ENCODE peak calls at places on chromosomes 7 and 10, in seven cellular contexts. S is lower leg skin; Y is stimulated activated CD4-positive, alpha-beta T cell treated with anti-CD3 and anti-CD28 coated beads, Interleukin-1b, Interleukin-23, amount 100 ng/mL, for 24 hours; D is NCI-H1092; P is neural crest cell; M is C1 segment of cervical spinal cord; L is fibroblast of the conjunctiva. V is an unnamed sample.

GRCh38 chr7:154871483-154871882 is 131.4 kb downstream of the PAXIP1 start:
- DNase-seq in S (no peak), Y (no peak), D (no peak), P (no peak), M (no peak), L (no peak), V (no peak)

GRCh38 chr7:108147031-108147563 is 16.9 kb upstream of the LAMB4 start:
- DNase-seq in S (no peak), Y (no peak), D (peak), P (no peak), M (no peak), L (no peak), V (no peak)

GRCh38 chr10:50990568-50991495 is 83.5 kb upstream of the PRKG1 start:
- DNase-seq in S (no peak), Y (no peak), D (no peak), P (no peak), M (no peak), L (peak), V (peak)

GRCh38 chr10:31004611-31005193 is 27.0 kb downstream of the ZNF438 start:
- DNase-seq in S (no peak), Y (no peak), D (no peak), P (no peak), M (no peak), L (peak), V (no peak)

GRCh38 chr10:15744217-15744865 is 24.6 kb upstream of the ITGA8 start:
- DNase-seq in S (peak), Y (peak), D (no peak), P (peak), M (no peak), L (peak), V (peak)

GRCh38 chr7:144529269-144529926 is 125.9 kb upstream of the NOBOX start:
- DNase-seq in S (no peak), Y (no peak), D (no peak), P (no peak), M (no peak), L (no peak), V (no peak)

GRCh38 chr7:18400281-18400680 is 95.3 kb upstream of the HDAC9 start:
- DNase-seq in S (no peak), Y (no peak), D (no peak), P (no peak), M (no peak), L (peak), V (no peak)

GRCh38 chr7:116708248-116708647 is 36.3 kb downstream of the MET start:
- DNase-seq in S (no peak), Y (no peak), D (no peak), P (no peak), M (no peak), L (no peak), V (no peak)

GRCh38 chr7:55078465-55079372 is 59.9 kb downstream of the EGFR start:
- DNase-seq in S (no peak), Y (no peak), D (no peak), P (no peak), M (no peak), L (no peak), V (no peak)

GRCh38 chr10:10831085-10831484 is 186.6 kb upstream of the CELF2 start:
- DNase-seq in S (peak), Y (no peak), D (no peak), P (no peak), M (no peak), L (peak), V (peak)

GRCh38 chr7:97120713-97121457 is 3.4 kb downstream of the SDHAF3 start:
- DNase-seq in S (no peak), Y (no peak), D (no peak), P (no peak), M (no peak), L (no peak), V (no peak)

GRCh38 chr7:150421831-150422230 is 28.6 kb upstream of the GIMAP8 start:
- DNase-seq in S (no peak), Y (no peak), D (no peak), P (no peak), M (no peak), L (no peak), V (no peak)

GRCh38 chr7:74193054-74193453 is 16.8 kb upstream of the LAT2 start:
- DNase-seq in S (no peak), Y (no peak), D (no peak), P (no peak), M (no peak), L (no peak), V (no peak)

GRCh38 chr10:32332299-32332750 is 14.6 kb downstream of the EPC1 start:
- DNase-seq in S (no peak), Y (peak), D (no peak), P (no peak), M (no peak), L (no peak), V (no peak)

GRCh38 chr7:22052221-22052639 is 106.5 kb upstream of the CDCA7L start:
- DNase-seq in S (no peak), Y (no peak), D (no peak), P (no peak), M (no peak), L (no peak), V (no peak)

GRCh38 chr7:134593530-134594392 is 44.9 kb downstream of the AKR1B15 start:
- DNase-seq in S (peak), Y (no peak), D (no peak), P (no peak), M (peak), L (peak), V (peak)

GRCh38 chr7:132557489-132558044 is 18.7 kb downstream of the PLXNA4 start:
- DNase-seq in S (no peak), Y (no peak), D (no peak), P (no peak), M (no peak), L (no peak), V (no peak)

GRCh38 chr10:34721201-34721840 is 93.8 kb downstream of the PARD3 start:
- DNase-seq in S (no peak), Y (no peak), D (no peak), P (no peak), M (no peak), L (no peak), V (no peak)

GRCh38 chr7:33760834-33761233 is 144.5 kb upstream of the BMPER start:
- DNase-seq in S (no peak), Y (no peak), D (no peak), P (no peak), M (no peak), L (no peak), V (no peak)

GRCh38 chr10:112778579-112778978 is 171.5 kb upstream of the TCF7L2 start:
- DNase-seq in S (no peak), Y (no peak), D (no peak), P (no peak), M (no peak), L (no peak), V (peak)

GRCh38 chr10:18659784-18660561 is 742 bp downstream of the ARL5B start:
- DNase-seq in S (no peak), Y (no peak), D (peak), P (no peak), M (no peak), L (no peak), V (no peak)

GRCh38 chr7:86904949-86905834 is 154.3 kb downstream of the ELAPOR2 start:
- DNase-seq in S (no peak), Y (no peak), D (peak), P (peak), M (no peak), L (peak), V (no peak)

GRCh38 chr10:13590886-13591285 is 4.1 kb downstream of the PRPF18 start:
- DNase-seq in S (no peak), Y (no peak), D (no peak), P (no peak), M (no peak), L (no peak), V (no peak)

GRCh38 chr10:111956841-111957240 is 226.7 kb downstream of the GPAM start:
- DNase-seq in S (no peak), Y (no peak), D (no peak), P (no peak), M (no peak), L (no peak), V (no peak)

GRCh38 chr10:125231116-125231812 is 70.9 kb upstream of the CTBP2 start:
- DNase-seq in S (no peak), Y (no peak), D (no peak), P (no peak), M (no peak), L (peak), V (peak)

GRCh38 chr7:45193868-45194267 is 36.3 kb downstream of the RAMP3 start:
- DNase-seq in S (no peak), Y (no peak), D (no peak), P (no peak), M (no peak), L (no peak), V (no peak)

GRCh38 chr7:142800699-142801260 is 30.0 kb downstream of the PRSS2 start:
- DNase-seq in S (peak), Y (no peak), D (no peak), P (no peak), M (no peak), L (no peak), V (no peak)

GRCh38 chr7:909358-910329 is 33.3 kb downstream of the GET4 start:
- DNase-seq in S (peak), Y (no peak), D (no peak), P (no peak), M (peak), L (no peak), V (no peak)

GRCh38 chr10:122376364-122376961 is 2.0 kb downstream of the PLEKHA1 start:
- DNase-seq in S (no peak), Y (no peak), D (no peak), P (no peak), M (no peak), L (no peak), V (no peak)

GRCh38 chr10:96073722-96074121 is 30.3 kb downstream of the CCNJ start:
- DNase-seq in S (no peak), Y (no peak), D (no peak), P (no peak), M (no peak), L (peak), V (no peak)

GRCh38 chr7:29955799-29956476 is 33.7 kb downstream of the SCRN1 start:
- DNase-seq in S (no peak), Y (no peak), D (no peak), P (no peak), M (no peak), L (no peak), V (no peak)

GRCh38 chr10:74244097-74244685 is 93.2 kb downstream of the ADK start:
- DNase-seq in S (no peak), Y (no peak), D (peak), P (no peak), M (no peak), L (peak), V (no peak)

GRCh38 chr7:46786221-46786951 is 795.5 kb downstream of the TNS3 start:
- DNase-seq in S (no peak), Y (no peak), D (no peak), P (no peak), M (no peak), L (no peak), V (no peak)

GRCh38 chr7:13988011-13988410 is 1.5 kb downstream of the ETV1 start:
- DNase-seq in S (no peak), Y (no peak), D (no peak), P (no peak), M (no peak), L (no peak), V (no peak)

V was measured in retinal pigment epithelial cell.